ENCODE peak calls at places on chromosomes 11 and 22, in seven cellular contexts. B, U, H, J, T, V and N are unnamed samples.
A peak's percentile ranks its signal among the peaks of the same experiment; 100 is the strongest.

GRCh38 chr22:29268511-29269229 is 602 bp downstream of the EWSR1 start:
- DNase-seq in J (peak; percentile 86), H (peak; percentile 70), T (peak; percentile 82), U (peak; percentile 59), B (peak; percentile 12), V (peak; percentile 19), N (peak; percentile 69)

GRCh38 chr22:37314315-37315046 is 32.2 kb downstream of the CYTH4 start:
- DNase-seq in U (no peak), V (no peak), J (peak; percentile 50), T (peak; percentile 28), H (peak; percentile 44), B (peak; percentile 12), N (no peak)

GRCh38 chr11:134789104-134789503 is 377.1 kb upstream of the B3GAT1 start:
- DNase-seq in U (no peak), H (no peak), J (no peak), T (no peak), B (no peak), V (no peak), N (no peak)

GRCh38 chr11:10793470-10794255 is 15.1 kb downstream of the EIF4G2 start:
- DNase-seq in J (no peak), U (no peak), V (no peak), T (no peak), B (no peak), H (no peak), N (no peak)

GRCh38 chr22:38298312-38299000 is 18.8 kb downstream of the CSNK1E start:
- DNase-seq in H (peak; percentile 98), B (no peak), V (peak; percentile 37), J (peak; percentile 94), U (no peak), T (no peak), N (no peak)

GRCh38 chr11:67641302-67642147 is 2.0 kb upstream of the TBX10 start:
- DNase-seq in H (no peak), V (no peak), B (no peak), T (peak; percentile 19), U (no peak), J (no peak), N (no peak)

GRCh38 chr11:73218106-73218829 is at the start of gene P2RY2:
- DNase-seq in B (no peak), T (peak; percentile 86), H (peak; percentile 55), J (peak; percentile 27), U (no peak), V (no peak), N (no peak)

GRCh38 chr11:118438314-118438931 is 2.1 kb downstream of the KMT2A start:
- DNase-seq in J (peak; percentile 89), B (no peak), U (peak; percentile 83), V (peak; percentile 43), T (peak; percentile 48), H (peak; percentile 80), N (peak; percentile 42)

GRCh38 chr11:67648796-67649613 is 1.5 kb downstream of the ACY3 start:
- DNase-seq in U (no peak), T (peak; percentile 19), V (no peak), B (no peak), J (no peak), H (no peak), N (no peak)

GRCh38 chr11:19441752-19442553 is 201.2 kb upstream of the E2F8 start:
- DNase-seq in H (peak; percentile 97), U (peak; percentile 95), T (peak; percentile 76), J (peak; percentile 96), V (no peak), B (peak; percentile 2), N (peak; percentile 67)

GRCh38 chr22:37803636-37804371 is 3.9 kb upstream of the GCAT start:
- DNase-seq in J (no peak), H (no peak), T (no peak), V (no peak), B (no peak), U (no peak), N (no peak)

GRCh38 chr22:38731703-38732161 is 24.1 kb downstream of the SUN2 start:
- DNase-seq in U (no peak), H (no peak), V (no peak), T (no peak), B (no peak), J (no peak), N (no peak)

GRCh38 chr11:129115652-129116585 is 76.2 kb downstream of the ARHGAP32 start:
- DNase-seq in H (peak; percentile 46), V (no peak), J (peak; percentile 61), U (peak; percentile 52), B (no peak), T (no peak), N (no peak)

GRCh38 chr22:30572840-30573593 is 1.4 kb downstream of the GAL3ST1 start:
- DNase-seq in J (no peak), B (no peak), H (no peak), U (no peak), T (no peak), V (no peak), N (no peak)

GRCh38 chr22:26713823-26714449 is 56.5 kb downstream of the MIAT start:
- DNase-seq in H (peak; percentile 82), V (no peak), B (no peak), T (peak; percentile 29), J (peak; percentile 85), U (peak; percentile 64), N (no peak)

GRCh38 chr22:29531419-29531818 is 22.1 kb downstream of the THOC5 start:
- DNase-seq in U (no peak), V (no peak), T (no peak), B (no peak), J (no peak), H (no peak), N (no peak)

GRCh38 chr11:24622262-24622661 is 125.4 kb downstream of the LUZP2 start:
- DNase-seq in U (no peak), H (no peak), T (no peak), V (no peak), B (no peak), J (no peak), N (no peak)

GRCh38 chr11:69745201-69745600 is 29.9 kb downstream of the FGF4 start:
- DNase-seq in H (peak; percentile 40), B (no peak), T (no peak), J (no peak), V (no peak), U (no peak), N (no peak)

GRCh38 chr22:43168416-43169309 is 17.3 kb downstream of the TSPO start:
- DNase-seq in B (no peak), H (peak; percentile 74), U (no peak), V (no peak), J (peak; percentile 60), T (no peak), N (no peak)

GRCh38 chr11:5923427-5923776 is 18.6 kb upstream of the OR56A3 start:
- DNase-seq in T (no peak), U (no peak), J (no peak), H (no peak), V (no peak), B (no peak), N (no peak)

GRCh38 chr11:121614661-121615240 is 162.0 kb upstream of the SORL1-AS1 start:
- DNase-seq in J (no peak), B (no peak), U (no peak), T (no peak), V (no peak), H (no peak), N (no peak)

GRCh38 chr11:8090756-8091155 is 9.7 kb downstream of the TUB start:
- DNase-seq in U (peak; percentile 29), B (no peak), H (peak; percentile 31), T (peak; percentile 43), J (peak; percentile 40), V (no peak), N (peak; percentile 59)

GRCh38 chr11:128632151-128632791 is 44.9 kb upstream of the ETS1 start:
- DNase-seq in U (peak; percentile 26), B (no peak), J (peak; percentile 82), H (peak; percentile 59), T (no peak), V (no peak), N (peak; percentile 33)

GRCh38 chr22:36333632-36334031 is 54.1 kb downstream of the MYH9 start:
- DNase-seq in J (no peak), U (no peak), T (no peak), H (no peak), B (no peak), V (no peak), N (no peak)

GRCh38 chr22:36587289-36588154 is 58.6 kb upstream of the EIF3D start:
- DNase-seq in T (no peak), H (peak; percentile 77), J (peak; percentile 42), V (no peak), B (no peak), U (peak; percentile 41), N (no peak)

GRCh38 chr11:3222941-3223905 is 4.6 kb upstream of the MRGPRG start:
- DNase-seq in H (no peak), V (no peak), U (no peak), J (no peak), T (no peak), B (no peak), N (no peak)

GRCh38 chr22:24451162-24451561 is 23.8 kb downstream of the ADORA2A start:
- DNase-seq in J (no peak), V (no peak), U (no peak), B (no peak), T (no peak), H (no peak), N (no peak)

GRCh38 chr11:60871378-60872061 is 4.2 kb downstream of the ZP1 start:
- DNase-seq in H (peak; percentile 56), B (no peak), V (no peak), J (peak; percentile 71), U (peak; percentile 28), T (peak; percentile 51), N (no peak)

GRCh38 chr11:16809901-16810668 is 71.6 kb downstream of the C11orf58 start:
- DNase-seq in B (no peak), J (peak; percentile 90), V (no peak), H (peak; percentile 52), U (peak; percentile 38), T (peak; percentile 75), N (no peak)

GRCh38 chr11:121892131-121892681 is 223.8 kb downstream of the BLID start:
- DNase-seq in B (no peak), V (no peak), T (peak; percentile 62), H (peak; percentile 86), U (peak; percentile 97), J (peak; percentile 89), N (peak; percentile 98)

GRCh38 chr11:120577624-120578363 is 66.2 kb downstream of the GRIK4 start:
- DNase-seq in V (no peak), B (no peak), T (no peak), J (no peak), U (no peak), H (no peak), N (no peak)